ENCODE peak calls at places on chromosomes 11 and 22, in eight cellular contexts. One of them, this sample, is unnamed.

GRCh38 chr22:18088825-18089568 is 11.2 kb downstream of the PEX26 start:
- DNase-seq in GM23338: no peak
- DNase-seq in endothelial cell of umbilical vein: no peak
- DNase-seq in H1: no peak
- DNase-seq in K562: no peak
- DNase-seq in GM12878: peak
- DNase-seq in HepG2: peak
- DNase-seq in SK-N-MC: no peak
- DNase-seq in this sample: no peak

GRCh38 chr22:29938285-29938693 is 55.3 kb downstream of the MTMR3 start:
- DNase-seq in GM23338: no peak
- DNase-seq in endothelial cell of umbilical vein: no peak
- DNase-seq in H1: no peak
- DNase-seq in K562: no peak
- DNase-seq in GM12878: peak
- DNase-seq in HepG2: no peak
- DNase-seq in SK-N-MC: no peak
- DNase-seq in this sample: no peak

GRCh38 chr11:116925050-116925449 is 87.6 kb upstream of the APOA1 start:
- DNase-seq in GM23338: peak
- DNase-seq in endothelial cell of umbilical vein: no peak
- DNase-seq in H1: no peak
- DNase-seq in K562: no peak
- DNase-seq in GM12878: no peak
- DNase-seq in HepG2: no peak
- DNase-seq in SK-N-MC: no peak
- DNase-seq in this sample: no peak

GRCh38 chr22:44878483-44879300 is 126.3 kb downstream of the ARHGAP8 start:
- DNase-seq in GM23338: no peak
- DNase-seq in endothelial cell of umbilical vein: no peak
- DNase-seq in H1: no peak
- DNase-seq in K562: no peak
- DNase-seq in GM12878: no peak
- DNase-seq in HepG2: no peak
- DNase-seq in SK-N-MC: no peak
- DNase-seq in this sample: no peak

GRCh38 chr11:122205036-122205435 is 89.0 kb upstream of the BLID start:
- DNase-seq in GM23338: no peak
- DNase-seq in endothelial cell of umbilical vein: no peak
- DNase-seq in H1: no peak
- DNase-seq in K562: no peak
- DNase-seq in GM12878: no peak
- DNase-seq in HepG2: no peak
- DNase-seq in SK-N-MC: no peak
- DNase-seq in this sample: no peak

GRCh38 chr11:35850191-35850590 is 93.7 kb upstream of the LDLRAD3 start:
- DNase-seq in GM23338: no peak
- DNase-seq in endothelial cell of umbilical vein: no peak
- DNase-seq in H1: no peak
- DNase-seq in K562: no peak
- DNase-seq in GM12878: no peak
- DNase-seq in HepG2: no peak
- DNase-seq in SK-N-MC: no peak
- DNase-seq in this sample: no peak

GRCh38 chr11:119363874-119364590 is 17.5 kb downstream of the USP2 start:
- DNase-seq in GM23338: peak
- DNase-seq in endothelial cell of umbilical vein: peak
- DNase-seq in H1: peak
- DNase-seq in K562: peak
- DNase-seq in GM12878: no peak
- DNase-seq in HepG2: no peak
- DNase-seq in SK-N-MC: no peak
- DNase-seq in this sample: no peak

GRCh38 chr22:44887941-44888366 is 121.9 kb downstream of the PHF21B start:
- DNase-seq in GM23338: no peak
- DNase-seq in endothelial cell of umbilical vein: no peak
- DNase-seq in H1: no peak
- DNase-seq in K562: no peak
- DNase-seq in GM12878: no peak
- DNase-seq in HepG2: no peak
- DNase-seq in SK-N-MC: no peak
- DNase-seq in this sample: no peak

GRCh38 chr11:17273668-17274321 is 2.7 kb upstream of the NUCB2 start:
- DNase-seq in GM23338: peak
- DNase-seq in endothelial cell of umbilical vein: no peak
- DNase-seq in H1: peak
- DNase-seq in K562: no peak
- DNase-seq in GM12878: no peak
- DNase-seq in HepG2: no peak
- DNase-seq in SK-N-MC: no peak
- DNase-seq in this sample: no peak

GRCh38 chr22:49015993-49016908 is 811.4 kb downstream of the BRD1 start:
- DNase-seq in GM23338: no peak
- DNase-seq in endothelial cell of umbilical vein: no peak
- DNase-seq in H1: peak
- DNase-seq in K562: no peak
- DNase-seq in GM12878: no peak
- DNase-seq in HepG2: peak
- DNase-seq in SK-N-MC: no peak
- DNase-seq in this sample: no peak

GRCh38 chr22:49015459-49015858 is 812.2 kb downstream of the BRD1 start:
- DNase-seq in GM23338: no peak
- DNase-seq in endothelial cell of umbilical vein: no peak
- DNase-seq in H1: peak
- DNase-seq in K562: no peak
- DNase-seq in GM12878: no peak
- DNase-seq in HepG2: no peak
- DNase-seq in SK-N-MC: no peak
- DNase-seq in this sample: no peak

GRCh38 chr22:49017769-49018330 is 809.8 kb downstream of the BRD1 start:
- DNase-seq in GM23338: no peak
- DNase-seq in endothelial cell of umbilical vein: no peak
- DNase-seq in H1: peak
- DNase-seq in K562: no peak
- DNase-seq in GM12878: no peak
- DNase-seq in HepG2: no peak
- DNase-seq in SK-N-MC: no peak
- DNase-seq in this sample: no peak

GRCh38 chr22:49018601-49019000 is 809.1 kb downstream of the BRD1 start:
- DNase-seq in GM23338: no peak
- DNase-seq in endothelial cell of umbilical vein: no peak
- DNase-seq in H1: peak
- DNase-seq in K562: no peak
- DNase-seq in GM12878: no peak
- DNase-seq in HepG2: no peak
- DNase-seq in SK-N-MC: no peak
- DNase-seq in this sample: no peak

DNA sequence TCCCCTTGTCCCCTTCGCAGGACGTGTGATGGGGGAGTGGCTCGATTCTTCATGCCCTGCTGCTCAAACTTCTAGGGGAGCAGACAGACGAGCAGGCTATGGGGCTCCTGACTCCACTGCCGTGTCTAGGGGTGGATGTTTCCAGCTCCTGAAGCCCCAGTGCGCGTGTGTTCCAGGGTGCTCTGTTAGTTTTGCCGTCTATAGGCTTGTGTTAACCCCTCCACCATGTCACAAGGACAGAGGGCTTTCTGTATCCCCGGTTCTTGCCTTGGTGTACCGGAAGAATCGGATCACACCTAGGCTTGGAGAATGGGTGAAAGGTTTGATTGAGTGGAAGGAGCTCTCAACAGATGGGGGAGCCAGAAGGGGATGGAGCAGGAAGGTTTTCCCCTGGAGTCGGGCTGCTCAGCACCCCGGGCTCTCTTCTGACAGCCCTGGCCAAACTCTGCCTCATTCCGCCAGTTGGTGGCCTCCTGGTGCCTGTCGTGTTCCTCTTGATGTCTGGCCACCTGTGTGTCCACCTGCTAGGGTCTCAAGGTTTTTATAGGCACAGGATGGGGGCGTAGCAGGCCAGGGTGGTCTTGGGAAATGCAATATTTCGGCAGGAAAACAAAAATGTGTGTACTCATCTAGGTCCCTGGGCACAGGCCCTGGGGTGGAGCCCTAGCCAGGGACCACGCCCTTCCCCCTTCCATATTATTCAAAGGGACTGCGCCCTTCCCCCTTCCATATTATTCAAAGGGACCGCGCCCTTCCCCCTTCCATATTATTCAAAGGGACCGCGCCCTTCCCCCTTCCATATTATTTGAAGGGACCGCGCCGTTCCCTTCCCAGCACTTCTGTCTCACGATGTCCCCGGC is 810.5 kb downstream of the BRD1 start:
- DNase-seq in GM23338: peak
- DNase-seq in endothelial cell of umbilical vein: no peak
- DNase-seq in H1: peak
- DNase-seq in K562: no peak
- DNase-seq in GM12878: no peak
- DNase-seq in HepG2: no peak
- DNase-seq in SK-N-MC: no peak
- DNase-seq in this sample: no peak
- TF ChIP-seq EZH2 in GM23338: no peak
- TF ChIP-seq EZH2 in endothelial cell of umbilical vein: no peak
- TF ChIP-seq EZH2 in H1: no peak
- TF ChIP-seq EZH2 in K562: no peak
- TF ChIP-seq EZH2 in GM12878: no peak
- TF ChIP-seq EZH2 in HepG2: no peak
- TF ChIP-seq EZH2 in SK-N-MC: no peak
- TF ChIP-seq EZH2 in this sample: no peak

GRCh38 chr11:10659339-10660216 is 34.0 kb downstream of the IRAG1 start:
- DNase-seq in GM23338: no peak
- DNase-seq in endothelial cell of umbilical vein: peak
- DNase-seq in H1: no peak
- DNase-seq in K562: peak
- DNase-seq in GM12878: no peak
- DNase-seq in HepG2: peak
- DNase-seq in SK-N-MC: no peak
- DNase-seq in this sample: peak
- TF ChIP-seq POLR2AphosphoS5 in GM23338: no peak
- TF ChIP-seq POLR2AphosphoS5 in endothelial cell of umbilical vein: peak
- TF ChIP-seq POLR2AphosphoS5 in H1: no peak
- TF ChIP-seq POLR2AphosphoS5 in K562: no peak
- TF ChIP-seq POLR2AphosphoS5 in GM12878: no peak
- TF ChIP-seq POLR2AphosphoS5 in HepG2: no peak
- TF ChIP-seq POLR2AphosphoS5 in SK-N-MC: no peak
- TF ChIP-seq POLR2AphosphoS5 in this sample: peak

DNA sequence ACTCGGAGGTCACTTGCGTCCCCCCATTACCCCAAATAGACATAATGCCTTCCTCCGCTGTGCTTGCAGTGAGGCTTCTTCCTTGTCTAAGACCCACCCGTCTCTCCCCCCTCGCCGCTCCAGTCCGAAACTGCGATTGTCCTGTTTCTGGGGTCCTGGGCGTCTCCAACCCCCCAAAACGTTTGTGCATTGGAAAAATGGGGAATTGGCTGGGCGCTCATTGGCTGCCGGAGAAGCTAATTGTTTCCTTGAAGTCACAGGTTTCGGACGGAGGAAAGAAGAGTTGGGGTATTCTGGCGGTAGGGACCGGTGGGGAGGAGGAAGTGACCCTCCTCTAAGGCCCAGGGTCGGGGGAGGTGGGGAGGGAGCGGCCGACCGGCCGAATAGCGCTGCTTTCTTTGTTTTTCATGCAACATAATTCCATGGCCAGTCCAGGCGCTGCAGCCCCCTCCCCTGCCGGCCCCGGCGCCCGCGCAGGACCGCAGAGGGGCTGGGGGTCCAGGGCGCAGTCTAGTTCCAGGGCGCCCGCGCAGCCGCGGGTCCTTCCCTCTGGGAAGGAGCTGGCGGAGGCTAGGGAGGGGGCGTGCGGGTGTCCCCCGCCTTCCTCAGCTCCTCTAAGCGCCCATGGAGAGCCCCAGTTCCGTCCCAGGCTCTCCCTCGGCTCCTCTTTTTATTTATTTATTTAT is 12.7 kb upstream of the CPT1A start:
- DNase-seq in GM23338: peak
- DNase-seq in endothelial cell of umbilical vein: no peak
- DNase-seq in H1: peak
- DNase-seq in K562: no peak
- DNase-seq in GM12878: no peak
- DNase-seq in HepG2: no peak
- DNase-seq in SK-N-MC: no peak
- DNase-seq in this sample: no peak
- TF ChIP-seq EZH2 in GM23338: peak
- TF ChIP-seq EZH2 in endothelial cell of umbilical vein: peak
- TF ChIP-seq EZH2 in H1: peak
- TF ChIP-seq EZH2 in K562: no peak
- TF ChIP-seq EZH2 in GM12878: no peak
- TF ChIP-seq EZH2 in HepG2: no peak
- TF ChIP-seq EZH2 in SK-N-MC: no peak
- TF ChIP-seq EZH2 in this sample: no peak

GRCh38 chr11:12117200-12117995 is 7.0 kb downstream of the MICAL2 start:
- DNase-seq in GM23338: no peak
- DNase-seq in endothelial cell of umbilical vein: no peak
- DNase-seq in H1: no peak
- DNase-seq in K562: no peak
- DNase-seq in GM12878: no peak
- DNase-seq in HepG2: no peak
- DNase-seq in SK-N-MC: no peak
- DNase-seq in this sample: no peak
- TF ChIP-seq POLR2AphosphoS5 in GM23338: no peak
- TF ChIP-seq POLR2AphosphoS5 in endothelial cell of umbilical vein: no peak
- TF ChIP-seq POLR2AphosphoS5 in H1: no peak
- TF ChIP-seq POLR2AphosphoS5 in K562: no peak
- TF ChIP-seq POLR2AphosphoS5 in GM12878: no peak
- TF ChIP-seq POLR2AphosphoS5 in HepG2: no peak
- TF ChIP-seq POLR2AphosphoS5 in SK-N-MC: no peak
- TF ChIP-seq POLR2AphosphoS5 in this sample: no peak

GRCh38 chr11:130448039-130448415 is 418 bp upstream of the ADAMTS15 start:
- DNase-seq in GM23338: no peak
- DNase-seq in endothelial cell of umbilical vein: no peak
- DNase-seq in H1: no peak
- DNase-seq in K562: no peak
- DNase-seq in GM12878: no peak
- DNase-seq in HepG2: no peak
- DNase-seq in SK-N-MC: no peak
- DNase-seq in this sample: no peak

GRCh38 chr11:130449996-130450419 is 1.6 kb downstream of the ADAMTS15 start:
- DNase-seq in GM23338: peak
- DNase-seq in endothelial cell of umbilical vein: no peak
- DNase-seq in H1: peak
- DNase-seq in K562: peak
- DNase-seq in GM12878: no peak
- DNase-seq in HepG2: no peak
- DNase-seq in SK-N-MC: no peak
- DNase-seq in this sample: no peak

GRCh38 chr11:130451261-130452019 is 3.0 kb downstream of the ADAMTS15 start:
- DNase-seq in GM23338: no peak
- DNase-seq in endothelial cell of umbilical vein: no peak
- DNase-seq in H1: no peak
- DNase-seq in K562: no peak
- DNase-seq in GM12878: no peak
- DNase-seq in HepG2: no peak
- DNase-seq in SK-N-MC: no peak
- DNase-seq in this sample: no peak

GRCh38 chr11:130448416-130449068 is at the start of gene ADAMTS15:
- DNase-seq in GM23338: peak
- DNase-seq in endothelial cell of umbilical vein: peak
- DNase-seq in H1: peak
- DNase-seq in K562: no peak
- DNase-seq in GM12878: no peak
- DNase-seq in HepG2: peak
- DNase-seq in SK-N-MC: peak
- DNase-seq in this sample: peak

GRCh38 chr11:130449246-130449990 is 973 bp downstream of the ADAMTS15 start:
- DNase-seq in GM23338: peak
- DNase-seq in endothelial cell of umbilical vein: no peak
- DNase-seq in H1: peak
- DNase-seq in K562: no peak
- DNase-seq in GM12878: no peak
- DNase-seq in HepG2: no peak
- DNase-seq in SK-N-MC: no peak
- DNase-seq in this sample: no peak
- TF ChIP-seq EZH2 in GM23338: peak
- TF ChIP-seq EZH2 in endothelial cell of umbilical vein: peak
- TF ChIP-seq EZH2 in H1: peak
- TF ChIP-seq EZH2 in K562: no peak
- TF ChIP-seq EZH2 in GM12878: no peak
- TF ChIP-seq EZH2 in HepG2: no peak
- TF ChIP-seq EZH2 in SK-N-MC: peak
- TF ChIP-seq EZH2 in this sample: no peak

This sample was measured in HCT116.